ENCODE peak calls at places on chromosomes 5 and 9, in nine cellular contexts. C is HTR-8/SVneo; U is CD4-positive, CD25-positive, alpha-beta regulatory T cell; T is activated gamma-delta T cell; G is hippocampal formation; J is M059J; V is tibial nerve; H is fibroblast of the aortic adventitia; B is activated naive CD8-positive, alpha-beta T cell treated with anti-CD3 and anti-CD28 coated beads, Interleukin-2, amount 50 U/mL, for 24 hours. N is an unnamed sample.

GRCh38 chr9:84136119-84136868 is 155.7 kb downstream of the RMI1 start:
- DNase-seq in C (no peak), U (no peak), T (no peak), G (no peak), J (peak; percentile 90), V (no peak), H (no peak), B (no peak), N (no peak)

GRCh38 chr9:95505676-95506437 is 10.9 kb downstream of the PTCH1 start:
- DNase-seq in C (no peak), U (no peak), T (peak; percentile 41), G (peak; percentile 39), J (peak; percentile 55), V (peak; percentile 54), H (peak; percentile 65), B (peak; percentile 47), N (no peak)

GRCh38 chr9:105063665-105064247 is 135.8 kb upstream of the ABCA1 start:
- DNase-seq in C (no peak), U (no peak), T (no peak), G (no peak), J (peak; percentile 88), V (peak; percentile 17), H (peak; percentile 92), B (no peak), N (no peak)

GRCh38 chr5:127176769-127177168 is 103.5 kb upstream of the C5orf63 start:
- DNase-seq in C (no peak), U (no peak), T (no peak), G (no peak), J (peak; percentile 4), V (no peak), H (peak; percentile 2), B (no peak), N (no peak)

GRCh38 chr5:125484272-125485002 is 738.0 kb upstream of the ZNF608 start:
- DNase-seq in C (peak; percentile 53), U (no peak), T (no peak), G (peak; percentile 89), J (peak; percentile 94), V (peak; percentile 57), H (peak; percentile 98), B (no peak), N (no peak)

GRCh38 chr5:132877938-132878337 is 4.5 kb downstream of the LEAP2 start:
- DNase-seq in C (no peak), U (no peak), T (no peak), G (no peak), J (peak; percentile 80), V (no peak), H (peak; percentile 62), B (no peak), N (no peak)

GRCh38 chr9:137913132-137913531 is 35.5 kb downstream of the CACNA1B start:
- DNase-seq in C (no peak), U (no peak), T (no peak), G (no peak), J (no peak), V (no peak), H (no peak), B (no peak), N (no peak)

GRCh38 chr9:134335095-134335489 is 8.8 kb downstream of the RXRA start:
- DNase-seq in C (no peak), U (no peak), T (no peak), G (no peak), J (peak; percentile 65), V (no peak), H (no peak), B (no peak), N (no peak)

GRCh38 chr9:79061766-79062165 is 510.0 kb upstream of the TLE4 start:
- DNase-seq in C (peak; percentile 29), U (no peak), T (no peak), G (no peak), J (peak; percentile 97), V (no peak), H (no peak), B (no peak), N (no peak)

GRCh38 chr9:106657951-106658350 is 205.0 kb upstream of the ZNF462 start:
- DNase-seq in C (no peak), U (no peak), T (no peak), G (no peak), J (no peak), V (no peak), H (no peak), B (no peak), N (no peak)

GRCh38 chr5:135713516-135713915 is 120.9 kb upstream of the SLC25A48 start:
- DNase-seq in C (no peak), U (no peak), T (no peak), G (no peak), J (no peak), V (no peak), H (no peak), B (no peak), N (no peak)

GRCh38 chr9:20732118-20732517 is 48.1 kb downstream of the FOCAD start:
- DNase-seq in C (peak; percentile 3), U (no peak), T (no peak), G (no peak), J (peak; percentile 96), V (no peak), H (no peak), B (no peak), N (no peak)

GRCh38 chr5:76604838-76605237 is 18.4 kb downstream of the F2RL2 start:
- DNase-seq in C (no peak), U (no peak), T (no peak), G (no peak), J (no peak), V (no peak), H (peak; percentile 69), B (no peak), N (no peak)

N was measured in T-helper 17 cell.